ENCODE peak calls at places on chromosome 15, in six cellular contexts. V is endothelial cell of umbilical vein, L is NB4, F is K562, S is HepG2, M is GM12878. O is an unnamed sample.

GRCh38 chr15:98966036-98966787 is 41.4 kb downstream of the PGPEP1L start:
- DNase-seq in V (no peak), L (no peak), F (no peak), S (no peak), M (no peak), O (no peak)

GRCh38 chr15:73972984-73973682 is 19.0 kb downstream of the STOML1 start:
- DNase-seq in V (peak; percentile 81), L (peak; percentile 82), F (peak; percentile 89), S (peak; percentile 79), M (no peak), O (peak; percentile 70)

GRCh38 chr15:34239151-34239761 is 14.4 kb downstream of the EMC4 start:
- DNase-seq in V (peak; percentile 78), L (no peak), F (no peak), S (peak; percentile 6), M (no peak), O (peak; percentile 68)

GRCh38 chr15:101246824-101247745 is 4.8 kb downstream of the CHSY1 start:
- DNase-seq in V (no peak), L (peak; percentile 9), F (no peak), S (no peak), M (no peak), O (no peak)

GRCh38 chr15:51888593-51889195 is 59.2 kb downstream of the TMOD3 start:
- DNase-seq in V (peak; percentile 43), L (peak; percentile 37), F (peak; percentile 22), S (no peak), M (no peak), O (peak; percentile 46)

GRCh38 chr15:72865486-72865885 is 81.9 kb upstream of the ADPGK start:
- DNase-seq in V (no peak), L (no peak), F (no peak), S (no peak), M (no peak), O (no peak)

GRCh38 chr15:58115692-58116091 is 22.5 kb upstream of the AQP9 start:
- DNase-seq in V (peak; percentile 37), L (no peak), F (peak; percentile 63), S (peak; percentile 9), M (no peak), O (peak; percentile 32)

GRCh38 chr15:57333487-57333886 is 42.8 kb upstream of the CGNL1 start:
- DNase-seq in V (no peak), L (no peak), F (no peak), S (no peak), M (no peak), O (no peak)

GRCh38 chr15:78234515-78235040 is at the start of gene ACSBG1:
- DNase-seq in V (no peak), L (no peak), F (no peak), S (no peak), M (no peak), O (no peak)

GRCh38 chr15:84813931-84814330 is 3.2 kb upstream of the ALPK3 start:
- DNase-seq in V (no peak), L (no peak), F (no peak), S (no peak), M (no peak), O (no peak)

GRCh38 chr15:95995375-95996168 is 334.9 kb upstream of the NR2F2 start:
- DNase-seq in V (peak; percentile 70), L (no peak), F (no peak), S (no peak), M (no peak), O (no peak)

GRCh38 chr15:94674251-94674650 is 442.9 kb downstream of the MCTP2 start:
- DNase-seq in V (peak; percentile 37), L (no peak), F (no peak), S (no peak), M (no peak), O (no peak)

GRCh38 chr15:67085818-67086649 is 20.6 kb downstream of the SMAD3 start:
- DNase-seq in V (no peak), L (peak; percentile 86), F (peak; percentile 54), S (no peak), M (peak; percentile 97), O (no peak)

GRCh38 chr15:25707656-25708365 is 155.3 kb downstream of the ATP10A start:
- DNase-seq in V (no peak), L (no peak), F (no peak), S (no peak), M (no peak), O (no peak)

GRCh38 chr15:91100561-91101355 is 701 bp downstream of the SV2B start:
- DNase-seq in V (peak; percentile 24), L (peak; percentile 27), F (no peak), S (no peak), M (no peak), O (no peak)

GRCh38 chr15:56869573-56869972 is 48.9 kb upstream of the TCF12 start:
- DNase-seq in V (peak; percentile 31), L (peak; percentile 53), F (peak; percentile 52), S (no peak), M (no peak), O (peak; percentile 61)

GRCh38 chr15:94416829-94417228 is 185.5 kb downstream of the MCTP2 start:
- DNase-seq in V (no peak), L (no peak), F (no peak), S (no peak), M (no peak), O (no peak)

GRCh38 chr15:32642667-32643425 is 1.3 kb downstream of the SCG5 start:
- DNase-seq in V (no peak), L (no peak), F (no peak), S (no peak), M (no peak), O (no peak)

GRCh38 chr15:98774756-98775497 is 126.6 kb downstream of the IGF1R start:
- DNase-seq in V (no peak), L (no peak), F (no peak), S (peak; percentile 35), M (no peak), O (no peak)

GRCh38 chr15:58269455-58270414 is 131.6 kb downstream of the AQP9 start:
- DNase-seq in V (peak; percentile 56), L (peak; percentile 79), F (peak; percentile 59), S (peak; percentile 71), M (peak; percentile 17), O (peak; percentile 53)

GRCh38 chr15:94455297-94455696 is 223.9 kb downstream of the MCTP2 start:
- DNase-seq in V (no peak), L (no peak), F (no peak), S (no peak), M (no peak), O (no peak)

GRCh38 chr15:72786946-72787345 is 3.4 kb upstream of the ADPGK start:
- DNase-seq in V (no peak), L (no peak), F (no peak), S (no peak), M (no peak), O (no peak)

GRCh38 chr15:52421029-52421428 is 107.7 kb downstream of the MYO5A start:
- DNase-seq in V (no peak), L (no peak), F (no peak), S (no peak), M (no peak), O (no peak)

GRCh38 chr15:42385206-42385979 is 26.1 kb downstream of the CAPN3 start:
- DNase-seq in V (peak; percentile 59), L (peak; percentile 76), F (peak; percentile 78), S (peak; percentile 45), M (no peak), O (peak; percentile 41)

GRCh38 chr15:58546066-58546591 is 114.3 kb downstream of the LIPC start:
- DNase-seq in V (no peak), L (no peak), F (no peak), S (no peak), M (no peak), O (no peak)

GRCh38 chr15:75350601-75351331 is 3.9 kb downstream of the NEIL1 start:
- DNase-seq in V (no peak), L (peak; percentile 52), F (no peak), S (no peak), M (no peak), O (no peak)

GRCh38 chr15:80162059-80162554 is 9.3 kb downstream of the FAH start:
- DNase-seq in V (no peak), L (peak; percentile 52), F (no peak), S (peak; percentile 54), M (no peak), O (no peak)

GRCh38 chr15:80159301-80159700 is 6.5 kb downstream of the FAH start:
- DNase-seq in V (no peak), L (no peak), F (no peak), S (no peak), M (no peak), O (no peak)

GRCh38 chr15:80161473-80162016 is 8.7 kb downstream of the FAH start:
- DNase-seq in V (no peak), L (no peak), F (no peak), S (no peak), M (no peak), O (no peak)

GRCh38 chr15:80159811-80160569 is 7.2 kb downstream of the FAH start:
- DNase-seq in V (no peak), L (peak; percentile 39), F (no peak), S (no peak), M (no peak), O (no peak)

GRCh38 chr15:80160570-80161156 is 7.9 kb downstream of the FAH start:
- DNase-seq in V (peak; percentile 77), L (peak; percentile 98), F (peak; percentile 91), S (peak; percentile 87), M (peak; percentile 39), O (no peak)
- TF ChIP-seq MYC in V (peak; percentile 81), L (peak; percentile 100), F (peak; percentile 98), S (peak; percentile 83), M (peak; percentile 51), O (no peak)

DNA sequence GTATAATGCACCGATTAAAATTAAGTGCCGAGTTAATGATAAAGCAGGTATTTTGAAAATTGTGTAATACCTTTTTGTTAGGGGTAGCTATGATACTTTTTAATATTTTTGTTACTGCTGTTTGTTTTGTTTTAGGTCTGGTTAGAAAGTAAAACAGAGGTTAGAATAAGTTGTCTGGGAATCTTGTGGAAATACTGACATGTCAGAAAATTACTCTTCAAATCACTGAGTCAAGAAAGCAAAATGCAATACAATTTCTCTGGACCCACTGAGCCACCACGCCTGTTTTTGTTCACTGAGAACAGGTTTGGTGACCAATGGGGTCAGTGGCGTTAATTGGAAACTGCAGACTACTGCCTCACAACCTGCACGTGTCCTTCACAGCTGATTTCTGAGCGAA is 601.6 kb downstream of the UNC13C start:
- DNase-seq in V (no peak), L (no peak), F (no peak), S (no peak), M (no peak), O (no peak)
- TF ChIP-seq MYC in V (no peak), L (no peak), F (no peak), S (no peak), M (no peak), O (no peak)

DNA sequence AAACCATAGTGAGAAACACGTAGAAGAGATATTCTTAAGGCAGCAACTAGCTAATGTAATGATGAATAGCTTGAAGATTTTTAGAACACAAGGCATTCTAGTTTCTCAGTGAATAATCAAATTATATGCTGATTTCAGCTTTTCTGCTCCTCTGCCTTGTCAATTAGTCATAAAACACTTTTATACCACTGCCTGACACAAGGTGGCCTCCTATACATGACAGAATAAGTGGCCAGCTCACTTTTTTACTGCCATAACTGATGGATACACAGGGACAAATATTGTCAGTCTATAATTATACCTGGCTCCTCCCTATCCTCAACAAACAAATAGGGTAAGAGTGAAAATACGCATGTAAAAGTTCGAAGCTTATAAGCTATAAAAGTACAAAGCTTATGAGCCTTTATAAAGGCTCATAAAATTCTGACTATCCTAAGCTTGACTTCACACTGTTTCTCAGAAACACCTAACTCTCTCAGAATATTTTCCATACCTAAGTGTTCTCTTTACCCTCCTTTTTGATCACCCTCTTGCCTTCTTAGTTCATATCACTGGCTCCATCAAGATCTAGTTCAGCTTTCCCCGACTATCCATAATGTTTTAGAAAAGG is 81.6 kb downstream of the HERC1 start:
- DNase-seq in V (peak; percentile 78), L (peak; percentile 70), F (peak; percentile 72), S (peak; percentile 61), M (peak; percentile 23), O (peak; percentile 64)
- TF ChIP-seq MYC in V (no peak), L (no peak), F (no peak), S (no peak), M (no peak), O (no peak)

GRCh38 chr15:62752687-62753517 is 289.6 kb upstream of the TPM1 start:
- DNase-seq in V (no peak), L (no peak), F (no peak), S (no peak), M (no peak), O (no peak)
- TF ChIP-seq MYC in V (no peak), L (no peak), F (no peak), S (no peak), M (no peak), O (no peak)

O was measured in A549.